ENCODE peak calls at places on chromosomes 3 and 15, in ten cellular contexts. J, H, D, X, O, R, B, T, W and A are unnamed samples.

GRCh38 chr3:10983219-10983916 is 9.2 kb upstream of the SLC6A1 start:
- DNase-seq in W (peak; percentile 53), T (peak; percentile 48), R (peak; percentile 54), O (peak; percentile 13), H (peak; percentile 69), J (peak; percentile 6), X (no peak), B (no peak), D (peak; percentile 11), A (peak; percentile 17)

GRCh38 chr15:41573396-41573795 is 14.4 kb downstream of the TYRO3 start:
- DNase-seq in H (no peak), B (no peak), O (no peak), W (no peak), D (no peak), T (no peak), J (no peak), R (no peak), X (no peak), A (no peak)

GRCh38 chr3:134376786-134377431 is 2.7 kb upstream of the AMOTL2 start:
- DNase-seq in B (no peak), R (peak; percentile 42), X (no peak), O (peak; percentile 48), H (no peak), J (no peak), D (no peak), T (no peak), W (no peak), A (no peak)

GRCh38 chr3:146326875-146327543 is 76.1 kb upstream of the PLSCR4 start:
- DNase-seq in B (no peak), O (peak; percentile 49), T (peak; percentile 56), X (no peak), H (peak; percentile 60), R (peak; percentile 45), W (no peak), J (no peak), D (peak; percentile 9), A (peak; percentile 82)

GRCh38 chr3:106454497-106454896 is 585.7 kb upstream of the CBLB start:
- DNase-seq in X (no peak), W (no peak), T (no peak), H (no peak), D (no peak), B (no peak), O (no peak), R (no peak), J (no peak), A (no peak)

GRCh38 chr15:77282333-77282732 is 137.6 kb downstream of the PEAK1 start:
- DNase-seq in O (no peak), H (peak; percentile 31), X (no peak), J (no peak), D (no peak), W (no peak), T (peak; percentile 13), B (no peak), R (peak; percentile 28), A (peak; percentile 86)

GRCh38 chr15:51095681-51096331 is 1.1 kb upstream of the TNFAIP8L3 start:
- DNase-seq in T (no peak), X (no peak), J (no peak), H (no peak), O (no peak), B (no peak), W (no peak), R (no peak), D (no peak), A (no peak)

GRCh38 chr3:173502983-173503568 is 105.5 kb downstream of the NLGN1 start:
- DNase-seq in R (no peak), W (no peak), J (no peak), T (peak; percentile 33), H (no peak), X (no peak), B (no peak), D (no peak), O (no peak), A (peak; percentile 35)

GRCh38 chr3:4722103-4722502 is 229.0 kb downstream of the ITPR1 start:
- DNase-seq in D (peak; percentile 23), H (peak; percentile 72), X (no peak), J (no peak), W (no peak), O (peak; percentile 57), T (peak; percentile 91), B (peak; percentile 16), R (peak; percentile 49), A (peak; percentile 73)

GRCh38 chr15:92810418-92811138 is 89.5 kb upstream of the CHD2 start:
- DNase-seq in W (peak; percentile 8), D (peak; percentile 35), O (peak; percentile 76), J (no peak), H (no peak), T (peak; percentile 90), B (peak; percentile 53), R (peak; percentile 45), X (no peak), A (peak; percentile 78)

GRCh38 chr3:43785551-43785950 is 94.8 kb downstream of the ABHD5 start:
- DNase-seq in H (no peak), X (no peak), W (no peak), J (no peak), D (no peak), T (peak; percentile 25), O (no peak), B (no peak), R (no peak), A (peak; percentile 35)

GRCh38 chr15:71800835-71801745 is 9.3 kb upstream of the NR2E3 start:
- DNase-seq in B (no peak), H (peak; percentile 82), R (peak; percentile 61), X (no peak), J (no peak), W (peak; percentile 24), D (no peak), O (peak; percentile 55), T (peak; percentile 73), A (peak; percentile 89)

GRCh38 chr3:106114220-106114619 is 245.4 kb upstream of the CBLB start:
- DNase-seq in D (no peak), W (no peak), H (no peak), T (peak; percentile 70), X (no peak), B (no peak), J (no peak), R (no peak), O (no peak), A (peak; percentile 21)

GRCh38 chr3:136861890-136862610 is at the start of gene NCK1:
- DNase-seq in J (peak; percentile 95), O (peak; percentile 99), X (peak; percentile 98), H (peak; percentile 98), T (peak; percentile 96), B (peak; percentile 93), W (peak; percentile 98), R (peak; percentile 98), D (peak; percentile 96), A (peak; percentile 98)

GRCh38 chr3:148379763-148380162 is 317.9 kb upstream of the AGTR1 start:
- DNase-seq in J (no peak), B (no peak), W (no peak), R (no peak), H (peak; percentile 41), D (no peak), X (no peak), T (peak; percentile 61), O (no peak), A (peak; percentile 69)

GRCh38 chr15:48384616-48385015 is 53.4 kb downstream of the DUT start:
- DNase-seq in T (peak; percentile 70), X (no peak), W (no peak), D (no peak), B (no peak), O (no peak), J (no peak), H (no peak), R (no peak), A (no peak)

GRCh38 chr15:49062900-49063299 is 16.7 kb upstream of the SECISBP2L start:
- DNase-seq in H (no peak), W (no peak), D (no peak), X (no peak), O (no peak), T (no peak), B (no peak), J (no peak), R (no peak), A (no peak)

GRCh38 chr3:73603771-73604171 is 21.0 kb downstream of the PDZRN3 start:
- DNase-seq in R (no peak), J (no peak), W (no peak), B (no peak), D (no peak), X (no peak), T (no peak), H (no peak), O (no peak), A (peak; percentile 85)

GRCh38 chr15:51307811-51308210 is 30.6 kb downstream of the CYP19A1 start:
- DNase-seq in H (no peak), D (no peak), O (peak; percentile 13), J (no peak), B (no peak), R (no peak), X (no peak), T (no peak), W (no peak), A (no peak)

GRCh38 chr15:48112242-48112641 is 8.5 kb upstream of the SLC24A5 start:
- DNase-seq in O (no peak), J (no peak), X (no peak), B (no peak), R (no peak), H (peak; percentile 7), D (no peak), T (peak; percentile 8), W (no peak), A (peak; percentile 30)

GRCh38 chr3:18246336-18247060 is 178.6 kb downstream of the SATB1 start:
- DNase-seq in B (no peak), X (no peak), R (no peak), J (no peak), H (no peak), T (no peak), O (no peak), D (no peak), W (no peak), A (no peak)

GRCh38 chr15:41334293-41335120 is 1.8 kb downstream of the NUSAP1 start:
- DNase-seq in H (no peak), W (no peak), X (no peak), J (no peak), D (no peak), B (no peak), T (no peak), O (no peak), R (no peak), A (no peak)

GRCh38 chr3:126474498-126475410 is 937 bp downstream of the ZXDC start:
- DNase-seq in O (peak; percentile 45), R (peak; percentile 23), T (no peak), D (no peak), H (peak; percentile 23), B (no peak), W (peak; percentile 38), X (peak; percentile 34), J (peak; percentile 13), A (peak; percentile 35)

GRCh38 chr3:195806211-195806915 is 5.4 kb downstream of the MUC4 start:
- DNase-seq in D (no peak), J (no peak), T (no peak), O (no peak), X (no peak), B (peak; percentile 45), R (no peak), W (no peak), H (no peak), A (no peak)

GRCh38 chr3:1632128-1632527 is 466.5 kb upstream of the CNTN4 start:
- DNase-seq in H (no peak), R (no peak), X (no peak), D (no peak), T (no peak), B (no peak), W (no peak), O (peak; percentile 12), J (no peak), A (no peak)

GRCh38 chr3:50314342-50314741 is 8.2 kb downstream of the HYAL2 start:
- DNase-seq in O (no peak), H (no peak), J (no peak), T (no peak), R (no peak), X (no peak), W (no peak), D (no peak), B (no peak), A (no peak)